ENCODE peak calls at places on chromosomes 16 and 17, in nine cellular contexts. M is endothelial cell of umbilical vein, D is uterus, T is NB4, Z is lower leg skin, U is heart left ventricle, R is right lobe of liver, B is stomach, Q is ovary. L is an unnamed sample.
A peak's percentile ranks its signal among the peaks of the same experiment; 100 is the strongest.

GRCh38 chr16:4021070-4021779 is 95.0 kb downstream of the ADCY9 start:
- DNase-seq in Z (no peak), R (peak; percentile 92), D (no peak), Q (no peak), M (no peak), T (no peak), B (peak; percentile 92), U (no peak), L (no peak)

GRCh38 chr16:17803625-17804410 is 333.1 kb upstream of the XYLT1 start:
- DNase-seq in U (no peak), Q (no peak), D (no peak), Z (no peak), R (no peak), T (no peak), M (no peak), B (no peak), L (no peak)

GRCh38 chr17:75824591-75825518 is 19.3 kb downstream of the UNC13D start:
- DNase-seq in B (no peak), R (no peak), T (no peak), Q (no peak), U (peak; percentile 11), D (no peak), M (no peak), Z (no peak), L (no peak)

GRCh38 chr16:52545157-52545543 is 1.8 kb downstream of the TOX3 start:
- DNase-seq in Q (no peak), U (no peak), D (no peak), T (no peak), M (no peak), B (no peak), Z (no peak), R (no peak), L (no peak)

GRCh38 chr16:87607223-87607622 is 4.9 kb downstream of the JPH3 start:
- DNase-seq in Z (no peak), U (no peak), Q (no peak), R (no peak), M (no peak), D (no peak), T (no peak), B (no peak), L (no peak)

GRCh38 chr17:19334331-19334730 is 28.2 kb downstream of the B9D1 start:
- DNase-seq in M (no peak), Q (no peak), R (no peak), B (no peak), T (no peak), U (no peak), D (peak; percentile 11), Z (peak; percentile 79), L (no peak)

GRCh38 chr17:78300962-78301820 is 58.7 kb downstream of the SOCS3 start:
- DNase-seq in M (no peak), D (no peak), B (no peak), Z (no peak), R (no peak), Q (no peak), T (peak; percentile 70), U (no peak), L (no peak)

GRCh38 chr16:70749006-70749678 is 51.8 kb downstream of the VAC14 start:
- DNase-seq in U (no peak), M (no peak), Q (no peak), R (no peak), D (no peak), T (peak; percentile 95), B (peak; percentile 65), Z (no peak), L (no peak)

GRCh38 chr16:53924311-53924860 is 220.4 kb downstream of the FTO start:
- DNase-seq in M (no peak), Z (no peak), T (no peak), R (no peak), B (no peak), Q (no peak), U (no peak), D (no peak), L (no peak)

GRCh38 chr16:53711390-53711789 is 7.4 kb downstream of the FTO start:
- DNase-seq in M (no peak), Z (no peak), Q (no peak), T (no peak), R (no peak), D (no peak), U (no peak), B (no peak), L (no peak)

GRCh38 chr16:87295259-87295658 is 21.9 kb downstream of the C16orf95 start:
- DNase-seq in U (no peak), Q (no peak), B (no peak), M (no peak), D (no peak), T (peak; percentile 62), R (no peak), Z (no peak), L (no peak)

GRCh38 chr16:1003551-1004347 is 22.2 kb downstream of the SOX8 start:
- DNase-seq in Z (no peak), M (peak; percentile 8), B (no peak), R (no peak), T (no peak), U (no peak), Q (no peak), D (no peak), L (no peak)

GRCh38 chr16:56972898-56973689 is 11.3 kb downstream of the CETP start:
- DNase-seq in B (no peak), Q (no peak), T (no peak), M (no peak), Z (no peak), D (no peak), U (no peak), R (no peak), L (no peak)

GRCh38 chr16:7182510-7183109 is 150.0 kb upstream of the RBFOX1 start:
- DNase-seq in B (no peak), T (no peak), R (no peak), Z (no peak), M (no peak), U (no peak), Q (no peak), D (no peak), L (no peak)

GRCh38 chr16:2860826-2861567 is 3.0 kb upstream of the PRSS22 start:
- DNase-seq in Z (no peak), T (peak; percentile 49), B (no peak), R (no peak), U (no peak), D (no peak), Q (no peak), M (no peak), L (no peak)

GRCh38 chr17:27199948-27200347 is 94.0 kb upstream of the WSB1 start:
- DNase-seq in R (no peak), T (no peak), D (no peak), Q (no peak), U (no peak), B (no peak), Z (no peak), M (peak; percentile 10), L (no peak)

GRCh38 chr17:37842401-37842800 is 81.8 kb upstream of the TBC1D3K start:
- DNase-seq in R (no peak), U (no peak), Z (no peak), Q (no peak), B (no peak), T (no peak), M (no peak), D (no peak), L (no peak)

GRCh38 chr16:27241658-27242057 is 26.9 kb downstream of the NSMCE1 start:
- DNase-seq in R (no peak), T (no peak), U (no peak), Z (peak; percentile 80), M (peak; percentile 80), B (peak; percentile 10), D (no peak), Q (no peak), L (no peak)

GRCh38 chr16:69820926-69821541 is 58.9 kb downstream of the WWP2 start:
- DNase-seq in D (no peak), Z (no peak), U (no peak), R (no peak), B (peak; percentile 51), T (no peak), M (no peak), Q (no peak), L (no peak)

GRCh38 chr16:5903797-5904196 is 806.2 kb upstream of the EEF2KMT start:
- DNase-seq in Q (no peak), B (no peak), R (no peak), M (no peak), U (no peak), T (no peak), D (no peak), Z (no peak), L (no peak)

GRCh38 chr16:67191995-67192681 is at the start of gene E2F4:
- DNase-seq in B (peak; percentile 93), T (peak; percentile 97), Q (peak; percentile 83), U (peak; percentile 93), D (peak; percentile 88), R (peak; percentile 94), M (peak; percentile 88), Z (peak; percentile 97), L (peak; percentile 98)
- TF ChIP-seq POLR2A in B (no peak), T (peak; percentile 52), Q (peak; percentile 70), U (no peak), D (peak; percentile 29), R (peak; percentile 67), M (peak; percentile 93), Z (no peak), L (peak; percentile 84)

GRCh38 chr17:4709794-4710692 is at the start of gene ARRB2:
- DNase-seq in Z (peak; percentile 99), D (peak; percentile 99), B (peak; percentile 99), R (peak; percentile 99), M (peak; percentile 99), U (peak; percentile 99), Q (peak; percentile 99), T (peak; percentile 97), L (peak; percentile 96)
- TF ChIP-seq POLR2A in Z (no peak), D (peak; percentile 19), B (no peak), R (peak; percentile 58), M (no peak), U (no peak), Q (no peak), T (no peak), L (peak; percentile 59)

GRCh38 chr17:40552806-40553693 is 12.2 kb downstream of the CCR7 start:
- DNase-seq in D (no peak), M (no peak), B (peak; percentile 20), Z (peak; percentile 88), T (no peak), U (no peak), Q (no peak), R (peak; percentile 21), L (no peak)
- TF ChIP-seq POLR2A in D (no peak), M (no peak), B (no peak), Z (no peak), T (no peak), U (no peak), Q (no peak), R (no peak), L (no peak)

DNA sequence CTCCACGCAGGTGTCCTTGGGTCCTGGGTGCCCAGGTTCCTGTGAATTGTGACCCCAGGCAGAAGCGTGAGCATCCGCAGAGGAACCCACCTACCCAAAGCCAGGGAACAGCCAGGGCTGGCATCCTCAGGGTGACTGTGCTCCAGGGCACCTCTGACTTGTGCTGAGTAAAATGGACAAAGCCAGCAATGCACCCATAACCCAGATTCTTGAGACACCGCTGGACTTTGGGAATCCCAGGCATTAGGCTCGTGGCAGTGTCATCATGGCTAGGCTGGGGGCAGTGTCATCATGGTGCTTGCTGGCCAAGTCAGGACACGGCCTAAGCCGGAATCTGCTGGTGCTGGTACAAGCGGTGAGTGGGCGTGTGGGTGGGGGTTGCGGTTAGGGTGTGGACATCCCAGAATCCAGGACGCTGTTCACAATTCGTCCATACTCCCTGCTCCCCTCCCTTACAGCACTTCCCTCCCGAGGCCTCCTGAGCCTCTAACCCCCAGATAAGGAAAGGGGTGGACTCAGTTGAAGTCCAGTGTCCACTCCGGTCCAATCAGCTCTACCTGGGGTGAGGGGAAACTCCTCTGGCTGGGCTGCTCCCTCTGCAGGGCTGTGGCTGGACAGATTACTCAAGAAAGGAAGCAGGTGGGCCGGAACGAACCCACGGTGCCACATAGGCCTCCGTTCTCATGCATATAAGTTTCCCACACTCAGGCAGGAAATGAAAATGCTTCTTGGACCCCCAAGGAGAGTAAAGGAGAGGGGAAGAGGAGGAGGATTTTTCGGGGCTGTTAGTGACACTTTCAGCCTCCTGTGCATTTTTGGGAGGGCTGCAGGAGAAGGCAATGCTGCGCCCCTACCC is 138.9 kb downstream of the SEC14L1 start:
- DNase-seq in Z (no peak), U (no peak), D (no peak), B (peak; percentile 44), R (no peak), T (peak; percentile 58), M (no peak), Q (no peak), L (no peak)
- TF ChIP-seq POLR2A in Z (no peak), U (no peak), D (no peak), B (no peak), R (no peak), T (no peak), M (no peak), Q (no peak), L (no peak)